ENCODE peak calls at places on chromosomes 4 and X, in four cellular contexts. T is GM20000; U is putamen; P is central memory CD4-positive, alpha-beta T cell. M is an unnamed sample.

GRCh38 chrX:56563231-56564116 is at the start of gene UBQLN2:
- DNase-seq in T (peak), P (peak), U (peak), M (peak)

GRCh38 chrX:15679246-15679645 is 14.6 kb upstream of the CLTRN start:
- DNase-seq in U (peak), T (no peak), P (no peak), M (no peak)

GRCh38 chrX:27966955-27967354 is 14.3 kb downstream of the DCAF8L1 start:
- DNase-seq in U (no peak), P (no peak), T (no peak), M (no peak)

GRCh38 chrX:115892787-115893671 is 277.5 kb upstream of the AGTR2 start:
- DNase-seq in T (peak), U (peak), P (peak), M (peak)

GRCh38 chr4:53016099-53016498 is 154.0 kb downstream of the RASL11B start:
- DNase-seq in P (no peak), U (no peak), T (no peak), M (no peak)

GRCh38 chr4:158530391-158530790 is 8.7 kb downstream of the RXFP1 start:
- DNase-seq in P (no peak), T (no peak), U (no peak), M (no peak)

GRCh38 chr4:158170691-158171455 is 2.0 kb downstream of the GASK1B start:
- DNase-seq in T (peak), P (no peak), U (no peak), M (peak)

GRCh38 chr4:145736241-145736831 is 56.4 kb downstream of the C4orf51 start:
- DNase-seq in U (no peak), T (no peak), P (no peak), M (no peak)

GRCh38 chr4:155787113-155787710 is 28.4 kb downstream of the GUCY1B1 start:
- DNase-seq in U (peak), T (peak), P (no peak), M (peak)

GRCh38 chr4:8324640-8325239 is 55.2 kb downstream of the HTRA3 start:
- DNase-seq in U (no peak), T (no peak), P (no peak), M (no peak)

GRCh38 chrX:102712967-102713677 is 874 bp downstream of the GPRASP2 start:
- DNase-seq in U (peak), T (no peak), P (peak), M (no peak)

GRCh38 chr4:53645108-53645507 is 53.8 kb upstream of the LNX1 start:
- DNase-seq in U (no peak), T (no peak), P (no peak), M (no peak)

GRCh38 chr4:40130401-40131036 is 66.3 kb upstream of the RHOH start:
- DNase-seq in T (no peak), P (no peak), U (no peak), M (peak)

M was measured in RPMI8226.